ENCODE peak calls at places on chromosomes 3 and 15, in eight cellular contexts. One of them, this sample, is unnamed.
A peak's percentile ranks its signal among the peaks of the same experiment; 100 is the strongest.

GRCh38 chr15:100902436-100903190 is 16.5 kb upstream of the LRRK1 start:
- DNase-seq in nephron progenitor cell: no peak
- DNase-seq in RWPE1: peak; percentile 86
- DNase-seq in fibroblast of mammary gland: peak; percentile 90
- DNase-seq in transverse colon: peak; percentile 83
- DNase-seq in AG10803: peak; percentile 87
- DNase-seq in SK-N-SH: peak; percentile 87
- DNase-seq in GM06990: no peak
- DNase-seq in this sample: no peak

GRCh38 chr3:69419276-69419675 is 33.4 kb upstream of the FRMD4B start:
- DNase-seq in nephron progenitor cell: no peak
- DNase-seq in RWPE1: no peak
- DNase-seq in fibroblast of mammary gland: peak; percentile 57
- DNase-seq in transverse colon: no peak
- DNase-seq in AG10803: no peak
- DNase-seq in SK-N-SH: no peak
- DNase-seq in GM06990: no peak
- DNase-seq in this sample: no peak

GRCh38 chr15:40343512-40343911 is 2.8 kb upstream of the CCDC9B start:
- DNase-seq in nephron progenitor cell: no peak
- DNase-seq in RWPE1: peak; percentile 86
- DNase-seq in fibroblast of mammary gland: peak; percentile 83
- DNase-seq in transverse colon: no peak
- DNase-seq in AG10803: peak; percentile 96
- DNase-seq in SK-N-SH: no peak
- DNase-seq in GM06990: no peak
- DNase-seq in this sample: no peak

GRCh38 chr3:143951351-143951971 is 20.2 kb upstream of the DIPK2A start:
- DNase-seq in nephron progenitor cell: peak; percentile 31
- DNase-seq in RWPE1: peak; percentile 38
- DNase-seq in fibroblast of mammary gland: peak; percentile 61
- DNase-seq in transverse colon: no peak
- DNase-seq in AG10803: peak; percentile 50
- DNase-seq in SK-N-SH: peak; percentile 11
- DNase-seq in GM06990: no peak
- DNase-seq in this sample: no peak

GRCh38 chr3:187742351-187743171 is 2.7 kb downstream of the BCL6 start:
- DNase-seq in nephron progenitor cell: no peak
- DNase-seq in RWPE1: peak; percentile 23
- DNase-seq in fibroblast of mammary gland: peak; percentile 74
- DNase-seq in transverse colon: peak; percentile 39
- DNase-seq in AG10803: no peak
- DNase-seq in SK-N-SH: no peak
- DNase-seq in GM06990: no peak
- DNase-seq in this sample: no peak

GRCh38 chr3:32392530-32393302 is 1.1 kb downstream of the CMTM7 start:
- DNase-seq in nephron progenitor cell: no peak
- DNase-seq in RWPE1: no peak
- DNase-seq in fibroblast of mammary gland: peak; percentile 85
- DNase-seq in transverse colon: peak; percentile 42
- DNase-seq in AG10803: peak; percentile 67
- DNase-seq in SK-N-SH: peak; percentile 56
- DNase-seq in GM06990: no peak
- DNase-seq in this sample: no peak

GRCh38 chr3:88589131-88589530 is 439.4 kb downstream of the C3orf38 start:
- DNase-seq in nephron progenitor cell: no peak
- DNase-seq in RWPE1: no peak
- DNase-seq in fibroblast of mammary gland: no peak
- DNase-seq in transverse colon: no peak
- DNase-seq in AG10803: no peak
- DNase-seq in SK-N-SH: no peak
- DNase-seq in GM06990: no peak
- DNase-seq in this sample: no peak

GRCh38 chr3:46335546-46335945 is 18.4 kb upstream of the CCR2 start:
- DNase-seq in nephron progenitor cell: no peak
- DNase-seq in RWPE1: no peak
- DNase-seq in fibroblast of mammary gland: no peak
- DNase-seq in transverse colon: no peak
- DNase-seq in AG10803: no peak
- DNase-seq in SK-N-SH: no peak
- DNase-seq in GM06990: no peak
- DNase-seq in this sample: no peak

GRCh38 chr3:17553080-17553479 is 189.4 kb downstream of the TBC1D5 start:
- DNase-seq in nephron progenitor cell: no peak
- DNase-seq in RWPE1: no peak
- DNase-seq in fibroblast of mammary gland: no peak
- DNase-seq in transverse colon: no peak
- DNase-seq in AG10803: no peak
- DNase-seq in SK-N-SH: no peak
- DNase-seq in GM06990: no peak
- DNase-seq in this sample: no peak

GRCh38 chr3:197880361-197881339 is 69.3 kb upstream of the RPL35A start:
- DNase-seq in nephron progenitor cell: no peak
- DNase-seq in RWPE1: no peak
- DNase-seq in fibroblast of mammary gland: no peak
- DNase-seq in transverse colon: no peak
- DNase-seq in AG10803: no peak
- DNase-seq in SK-N-SH: no peak
- DNase-seq in GM06990: no peak
- DNase-seq in this sample: no peak

GRCh38 chr3:148006508-148006907 is 597.3 kb downstream of the ZIC1 start:
- DNase-seq in nephron progenitor cell: no peak
- DNase-seq in RWPE1: no peak
- DNase-seq in fibroblast of mammary gland: peak; percentile 85
- DNase-seq in transverse colon: no peak
- DNase-seq in AG10803: peak; percentile 76
- DNase-seq in SK-N-SH: no peak
- DNase-seq in GM06990: no peak
- DNase-seq in this sample: no peak

GRCh38 chr3:123864706-123865105 is 19.4 kb downstream of the MYLK start:
- DNase-seq in nephron progenitor cell: no peak
- DNase-seq in RWPE1: no peak
- DNase-seq in fibroblast of mammary gland: no peak
- DNase-seq in transverse colon: no peak
- DNase-seq in AG10803: no peak
- DNase-seq in SK-N-SH: no peak
- DNase-seq in GM06990: no peak
- DNase-seq in this sample: no peak

GRCh38 chr3:20154928-20155327 is 31.1 kb downstream of the SGO1 start:
- DNase-seq in nephron progenitor cell: no peak
- DNase-seq in RWPE1: no peak
- DNase-seq in fibroblast of mammary gland: no peak
- DNase-seq in transverse colon: no peak
- DNase-seq in AG10803: no peak
- DNase-seq in SK-N-SH: no peak
- DNase-seq in GM06990: no peak
- DNase-seq in this sample: no peak

GRCh38 chr3:173932624-173933023 is 535.1 kb downstream of the NLGN1 start:
- DNase-seq in nephron progenitor cell: no peak
- DNase-seq in RWPE1: no peak
- DNase-seq in fibroblast of mammary gland: peak; percentile 67
- DNase-seq in transverse colon: no peak
- DNase-seq in AG10803: peak; percentile 70
- DNase-seq in SK-N-SH: no peak
- DNase-seq in GM06990: no peak
- DNase-seq in this sample: no peak

GRCh38 chr3:131543714-131544113 is 40.9 kb upstream of the MRPL3 start:
- DNase-seq in nephron progenitor cell: no peak
- DNase-seq in RWPE1: peak; percentile 38
- DNase-seq in fibroblast of mammary gland: peak; percentile 98
- DNase-seq in transverse colon: peak; percentile 42
- DNase-seq in AG10803: peak; percentile 88
- DNase-seq in SK-N-SH: no peak
- DNase-seq in GM06990: no peak
- DNase-seq in this sample: no peak

GRCh38 chr3:120492103-120492502 is 41.3 kb upstream of the FSTL1 start:
- DNase-seq in nephron progenitor cell: no peak
- DNase-seq in RWPE1: no peak
- DNase-seq in fibroblast of mammary gland: no peak
- DNase-seq in transverse colon: no peak
- DNase-seq in AG10803: no peak
- DNase-seq in SK-N-SH: no peak
- DNase-seq in GM06990: no peak
- DNase-seq in this sample: no peak

GRCh38 chr3:192409838-192410683 is 317.3 kb downstream of the FGF12 start:
- DNase-seq in nephron progenitor cell: peak; percentile 52
- DNase-seq in RWPE1: peak; percentile 13
- DNase-seq in fibroblast of mammary gland: no peak
- DNase-seq in transverse colon: no peak
- DNase-seq in AG10803: no peak
- DNase-seq in SK-N-SH: no peak
- DNase-seq in GM06990: no peak
- DNase-seq in this sample: no peak

GRCh38 chr3:87167634-87168456 is 59.3 kb upstream of the CHMP2B start:
- DNase-seq in nephron progenitor cell: peak; percentile 37
- DNase-seq in RWPE1: peak; percentile 2
- DNase-seq in fibroblast of mammary gland: peak; percentile 61
- DNase-seq in transverse colon: no peak
- DNase-seq in AG10803: peak; percentile 54
- DNase-seq in SK-N-SH: peak; percentile 1
- DNase-seq in GM06990: no peak
- DNase-seq in this sample: no peak

GRCh38 chr15:73981761-73982222 is 10.3 kb downstream of the STOML1 start:
- DNase-seq in nephron progenitor cell: no peak
- DNase-seq in RWPE1: no peak
- DNase-seq in fibroblast of mammary gland: peak; percentile 47
- DNase-seq in transverse colon: no peak
- DNase-seq in AG10803: no peak
- DNase-seq in SK-N-SH: no peak
- DNase-seq in GM06990: no peak
- DNase-seq in this sample: no peak

DNA sequence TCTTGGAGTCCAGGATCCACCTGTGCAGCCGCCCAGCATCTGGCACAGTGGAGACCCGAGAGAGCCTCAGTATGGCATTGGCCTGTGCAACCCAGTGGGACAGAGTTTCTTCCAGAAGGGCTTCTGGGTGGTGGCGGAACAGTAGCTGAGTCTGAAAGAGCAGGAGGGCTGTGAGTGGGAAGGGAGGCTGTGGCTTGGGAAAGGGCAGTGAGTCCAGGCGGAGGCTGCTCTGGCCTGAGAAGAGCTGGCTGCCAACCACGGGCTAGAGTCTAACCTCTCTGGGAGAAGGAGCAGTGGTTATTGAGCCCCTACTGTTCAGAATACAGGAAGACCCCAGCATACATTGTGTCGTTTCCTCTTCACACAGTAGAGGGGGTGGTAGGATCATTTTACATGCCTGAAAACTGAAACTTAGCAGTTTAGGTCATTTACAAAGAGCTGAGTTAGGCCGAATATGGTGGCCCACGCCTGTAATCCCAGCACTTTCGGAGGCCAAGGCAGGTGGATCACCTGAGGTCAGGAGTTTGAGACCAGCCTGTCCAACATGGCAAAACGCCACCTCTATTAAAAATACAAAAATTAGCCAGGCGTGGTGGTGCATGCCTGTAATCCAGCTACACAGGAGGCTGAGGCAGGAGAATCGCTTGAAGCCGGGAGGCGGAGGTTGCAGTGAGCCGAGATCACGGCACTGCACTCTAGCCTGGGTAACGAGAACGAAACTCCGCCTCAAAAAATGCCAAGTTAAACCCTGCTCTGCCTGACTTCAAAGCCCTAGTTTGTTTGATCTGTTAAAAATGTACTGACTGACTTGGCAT is 3.2 kb downstream of the AEN start:
- DNase-seq in nephron progenitor cell: no peak
- DNase-seq in RWPE1: no peak
- DNase-seq in fibroblast of mammary gland: peak; percentile 64
- DNase-seq in transverse colon: no peak
- DNase-seq in AG10803: peak; percentile 38
- DNase-seq in SK-N-SH: peak; percentile 56
- DNase-seq in GM06990: no peak
- DNase-seq in this sample: no peak
- TF ChIP-seq CTCF in nephron progenitor cell: peak; percentile 48
- TF ChIP-seq CTCF in RWPE1: peak; percentile 45
- TF ChIP-seq CTCF in fibroblast of mammary gland: peak; percentile 40
- TF ChIP-seq CTCF in transverse colon: peak; percentile 50
- TF ChIP-seq CTCF in AG10803: peak; percentile 56
- TF ChIP-seq CTCF in SK-N-SH: peak; percentile 35
- TF ChIP-seq CTCF in GM06990: peak; percentile 48
- TF ChIP-seq CTCF in this sample: peak; percentile 50

GRCh38 chr3:98782826-98783500 is 19.8 kb downstream of the ST3GAL6 start:
- DNase-seq in nephron progenitor cell: no peak
- DNase-seq in RWPE1: no peak
- DNase-seq in fibroblast of mammary gland: no peak
- DNase-seq in transverse colon: no peak
- DNase-seq in AG10803: no peak
- DNase-seq in SK-N-SH: no peak
- DNase-seq in GM06990: peak; percentile 42
- DNase-seq in this sample: no peak
- TF ChIP-seq CTCF in nephron progenitor cell: no peak
- TF ChIP-seq CTCF in RWPE1: no peak
- TF ChIP-seq CTCF in fibroblast of mammary gland: no peak
- TF ChIP-seq CTCF in transverse colon: no peak
- TF ChIP-seq CTCF in AG10803: no peak
- TF ChIP-seq CTCF in SK-N-SH: no peak
- TF ChIP-seq CTCF in GM06990: no peak
- TF ChIP-seq CTCF in this sample: no peak

DNA sequence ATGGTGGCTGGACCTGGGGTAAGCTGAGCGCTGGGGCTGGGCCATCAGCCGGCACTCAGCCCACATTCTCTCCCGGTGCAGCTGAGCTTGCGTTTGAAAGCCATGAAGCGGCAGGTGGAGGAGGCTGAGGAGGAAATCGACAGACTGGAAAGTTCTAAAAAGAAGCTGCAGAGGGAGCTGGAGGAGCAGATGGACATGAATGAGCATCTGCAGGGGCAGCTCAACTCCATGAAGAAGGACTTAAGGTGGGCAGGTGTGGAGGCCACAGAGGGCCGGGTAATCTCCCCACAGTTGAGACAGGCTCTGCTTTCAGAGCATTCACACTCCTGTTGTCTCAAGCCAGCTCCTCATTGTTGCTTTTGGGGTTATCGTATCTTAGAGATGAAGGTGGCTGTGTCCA is 45.7 kb upstream of the MYZAP start:
- DNase-seq in nephron progenitor cell: no peak
- DNase-seq in RWPE1: no peak
- DNase-seq in fibroblast of mammary gland: no peak
- DNase-seq in transverse colon: no peak
- DNase-seq in AG10803: no peak
- DNase-seq in SK-N-SH: no peak
- DNase-seq in GM06990: no peak
- DNase-seq in this sample: no peak
- TF ChIP-seq CTCF in nephron progenitor cell: peak; percentile 7
- TF ChIP-seq CTCF in RWPE1: no peak
- TF ChIP-seq CTCF in fibroblast of mammary gland: no peak
- TF ChIP-seq CTCF in transverse colon: no peak
- TF ChIP-seq CTCF in AG10803: no peak
- TF ChIP-seq CTCF in SK-N-SH: no peak
- TF ChIP-seq CTCF in GM06990: no peak
- TF ChIP-seq CTCF in this sample: no peak

GRCh38 chr3:184227481-184227935 is 1.9 kb upstream of the VWA5B2 start:
- DNase-seq in nephron progenitor cell: peak; percentile 41
- DNase-seq in RWPE1: no peak
- DNase-seq in fibroblast of mammary gland: peak; percentile 19
- DNase-seq in transverse colon: peak; percentile 28
- DNase-seq in AG10803: no peak
- DNase-seq in SK-N-SH: peak; percentile 71
- DNase-seq in GM06990: no peak
- DNase-seq in this sample: no peak
- TF ChIP-seq CTCF in nephron progenitor cell: peak; percentile 78
- TF ChIP-seq CTCF in RWPE1: peak; percentile 72
- TF ChIP-seq CTCF in fibroblast of mammary gland: peak; percentile 83
- TF ChIP-seq CTCF in transverse colon: peak; percentile 72
- TF ChIP-seq CTCF in AG10803: peak; percentile 75
- TF ChIP-seq CTCF in SK-N-SH: peak; percentile 71
- TF ChIP-seq CTCF in GM06990: peak; percentile 97
- TF ChIP-seq CTCF in this sample: peak; percentile 84